ENCODE peak calls at places on chromosomes 5 and 9, in eight cellular contexts. One of them, this sample, is unnamed.

GRCh38 chr5:24389968-24390367 is 254.8 kb downstream of the CDH10 start:
- DNase-seq in fibroblast of the conjunctiva: no peak
- DNase-seq in activated naive CD4-positive, alpha-beta T cell treated with Interleukin-2 at 50 U/mL for 16 hours: no peak
- DNase-seq in stimulated activated CD8-positive, alpha-beta memory T cell treated with anti-CD3 and anti-CD28 coated beads, Interleukin-12 subunit alpha, Interleukin-12 subunit beta, amount 100 ng/mL, for 1 hour: no peak
- DNase-seq in gastrocnemius medialis: no peak
- DNase-seq in cerebellar cortex: no peak
- DNase-seq in MCF 10A: no peak
- DNase-seq in hypothalamus: no peak
- DNase-seq in this sample: no peak

GRCh38 chr5:170439944-170440269 is 50.7 kb upstream of the KCNMB1 start:
- DNase-seq in fibroblast of the conjunctiva: no peak
- DNase-seq in activated naive CD4-positive, alpha-beta T cell treated with Interleukin-2 at 50 U/mL for 16 hours: no peak
- DNase-seq in stimulated activated CD8-positive, alpha-beta memory T cell treated with anti-CD3 and anti-CD28 coated beads, Interleukin-12 subunit alpha, Interleukin-12 subunit beta, amount 100 ng/mL, for 1 hour: no peak
- DNase-seq in gastrocnemius medialis: no peak
- DNase-seq in cerebellar cortex: no peak
- DNase-seq in MCF 10A: no peak
- DNase-seq in hypothalamus: no peak
- DNase-seq in this sample: no peak

GRCh38 chr5:149740866-149741459 is 10.9 kb downstream of the PPARGC1B start:
- DNase-seq in fibroblast of the conjunctiva: no peak
- DNase-seq in activated naive CD4-positive, alpha-beta T cell treated with Interleukin-2 at 50 U/mL for 16 hours: no peak
- DNase-seq in stimulated activated CD8-positive, alpha-beta memory T cell treated with anti-CD3 and anti-CD28 coated beads, Interleukin-12 subunit alpha, Interleukin-12 subunit beta, amount 100 ng/mL, for 1 hour: no peak
- DNase-seq in gastrocnemius medialis: no peak
- DNase-seq in cerebellar cortex: peak
- DNase-seq in MCF 10A: no peak
- DNase-seq in hypothalamus: no peak
- DNase-seq in this sample: no peak

GRCh38 chr5:150107909-150108447 is 21.6 kb upstream of the CSF1R start:
- DNase-seq in fibroblast of the conjunctiva: peak
- DNase-seq in activated naive CD4-positive, alpha-beta T cell treated with Interleukin-2 at 50 U/mL for 16 hours: no peak
- DNase-seq in stimulated activated CD8-positive, alpha-beta memory T cell treated with anti-CD3 and anti-CD28 coated beads, Interleukin-12 subunit alpha, Interleukin-12 subunit beta, amount 100 ng/mL, for 1 hour: no peak
- DNase-seq in gastrocnemius medialis: no peak
- DNase-seq in cerebellar cortex: no peak
- DNase-seq in MCF 10A: no peak
- DNase-seq in hypothalamus: no peak
- DNase-seq in this sample: no peak

GRCh38 chr5:72511371-72512178 is 4.4 kb upstream of the ZNF366 start:
- DNase-seq in fibroblast of the conjunctiva: no peak
- DNase-seq in activated naive CD4-positive, alpha-beta T cell treated with Interleukin-2 at 50 U/mL for 16 hours: no peak
- DNase-seq in stimulated activated CD8-positive, alpha-beta memory T cell treated with anti-CD3 and anti-CD28 coated beads, Interleukin-12 subunit alpha, Interleukin-12 subunit beta, amount 100 ng/mL, for 1 hour: no peak
- DNase-seq in gastrocnemius medialis: no peak
- DNase-seq in cerebellar cortex: no peak
- DNase-seq in MCF 10A: peak
- DNase-seq in hypothalamus: no peak
- DNase-seq in this sample: no peak

GRCh38 chr5:42756630-42757601 is at the start of gene CCDC152:
- DNase-seq in fibroblast of the conjunctiva: peak
- DNase-seq in activated naive CD4-positive, alpha-beta T cell treated with Interleukin-2 at 50 U/mL for 16 hours: peak
- DNase-seq in stimulated activated CD8-positive, alpha-beta memory T cell treated with anti-CD3 and anti-CD28 coated beads, Interleukin-12 subunit alpha, Interleukin-12 subunit beta, amount 100 ng/mL, for 1 hour: peak
- DNase-seq in gastrocnemius medialis: no peak
- DNase-seq in cerebellar cortex: no peak
- DNase-seq in MCF 10A: no peak
- DNase-seq in hypothalamus: no peak
- DNase-seq in this sample: no peak

GRCh38 chr9:126342621-126343031 is 16.0 kb downstream of the MVB12B start:
- DNase-seq in fibroblast of the conjunctiva: no peak
- DNase-seq in activated naive CD4-positive, alpha-beta T cell treated with Interleukin-2 at 50 U/mL for 16 hours: no peak
- DNase-seq in stimulated activated CD8-positive, alpha-beta memory T cell treated with anti-CD3 and anti-CD28 coated beads, Interleukin-12 subunit alpha, Interleukin-12 subunit beta, amount 100 ng/mL, for 1 hour: no peak
- DNase-seq in gastrocnemius medialis: no peak
- DNase-seq in cerebellar cortex: no peak
- DNase-seq in MCF 10A: no peak
- DNase-seq in hypothalamus: no peak
- DNase-seq in this sample: no peak

GRCh38 chr9:137970686-137971476 is 93.3 kb downstream of the CACNA1B start:
- DNase-seq in fibroblast of the conjunctiva: no peak
- DNase-seq in activated naive CD4-positive, alpha-beta T cell treated with Interleukin-2 at 50 U/mL for 16 hours: no peak
- DNase-seq in stimulated activated CD8-positive, alpha-beta memory T cell treated with anti-CD3 and anti-CD28 coated beads, Interleukin-12 subunit alpha, Interleukin-12 subunit beta, amount 100 ng/mL, for 1 hour: no peak
- DNase-seq in gastrocnemius medialis: no peak
- DNase-seq in cerebellar cortex: no peak
- DNase-seq in MCF 10A: no peak
- DNase-seq in hypothalamus: no peak
- DNase-seq in this sample: no peak